ENCODE peak calls at places on chromosomes 1 and 21, in ten cellular contexts. One of them, this sample, is unnamed.

GRCh38 chr1:116709666-116710167 is 42.2 kb upstream of the IGSF3 start:
- DNase-seq in activated T-cell treated with anti-CD3 and anti-CD28 coated beads, Interleukin-2, amount 50 U/mL, for 72 hours: no peak
- DNase-seq in SW 1271: no peak
- DNase-seq in K562: no peak
- DNase-seq in GM19239: no peak
- DNase-seq in stimulated activated CD4-positive, alpha-beta T cell treated with anti-CD3 and anti-CD28 coated beads, Interleukin-15, amount 100 ng/mL, for 48 hours: no peak
- DNase-seq in WTC11: no peak
- DNase-seq in NCI-H1092: no peak
- DNase-seq in GM12892: no peak
- DNase-seq in esophagus squamous epithelium: no peak
- DNase-seq in this sample: no peak

GRCh38 chr1:88684482-88685238 is 587 bp downstream of the PKN2 start:
- DNase-seq in activated T-cell treated with anti-CD3 and anti-CD28 coated beads, Interleukin-2, amount 50 U/mL, for 72 hours: peak
- DNase-seq in SW 1271: peak
- DNase-seq in K562: peak
- DNase-seq in GM19239: no peak
- DNase-seq in stimulated activated CD4-positive, alpha-beta T cell treated with anti-CD3 and anti-CD28 coated beads, Interleukin-15, amount 100 ng/mL, for 48 hours: peak
- DNase-seq in WTC11: peak
- DNase-seq in NCI-H1092: peak
- DNase-seq in GM12892: peak
- DNase-seq in esophagus squamous epithelium: peak
- DNase-seq in this sample: peak

GRCh38 chr21:21715286-21715969 is 717.2 kb downstream of the NCAM2 start:
- DNase-seq in activated T-cell treated with anti-CD3 and anti-CD28 coated beads, Interleukin-2, amount 50 U/mL, for 72 hours: no peak
- DNase-seq in SW 1271: no peak
- DNase-seq in K562: no peak
- DNase-seq in GM19239: no peak
- DNase-seq in stimulated activated CD4-positive, alpha-beta T cell treated with anti-CD3 and anti-CD28 coated beads, Interleukin-15, amount 100 ng/mL, for 48 hours: no peak
- DNase-seq in WTC11: no peak
- DNase-seq in NCI-H1092: no peak
- DNase-seq in GM12892: no peak
- DNase-seq in esophagus squamous epithelium: no peak
- DNase-seq in this sample: peak

GRCh38 chr1:41766546-41766945 is 152.2 kb downstream of the HIVEP3 start:
- DNase-seq in activated T-cell treated with anti-CD3 and anti-CD28 coated beads, Interleukin-2, amount 50 U/mL, for 72 hours: no peak
- DNase-seq in SW 1271: no peak
- DNase-seq in K562: no peak
- DNase-seq in GM19239: no peak
- DNase-seq in stimulated activated CD4-positive, alpha-beta T cell treated with anti-CD3 and anti-CD28 coated beads, Interleukin-15, amount 100 ng/mL, for 48 hours: no peak
- DNase-seq in WTC11: no peak
- DNase-seq in NCI-H1092: no peak
- DNase-seq in GM12892: no peak
- DNase-seq in esophagus squamous epithelium: no peak
- DNase-seq in this sample: no peak

GRCh38 chr1:9651565-9652378 is at the start of gene PIK3CD:
- DNase-seq in activated T-cell treated with anti-CD3 and anti-CD28 coated beads, Interleukin-2, amount 50 U/mL, for 72 hours: peak
- DNase-seq in SW 1271: no peak
- DNase-seq in K562: peak
- DNase-seq in GM19239: no peak
- DNase-seq in stimulated activated CD4-positive, alpha-beta T cell treated with anti-CD3 and anti-CD28 coated beads, Interleukin-15, amount 100 ng/mL, for 48 hours: peak
- DNase-seq in WTC11: peak
- DNase-seq in NCI-H1092: no peak
- DNase-seq in GM12892: peak
- DNase-seq in esophagus squamous epithelium: no peak
- DNase-seq in this sample: no peak

GRCh38 chr1:226452981-226453380 is 45.1 kb upstream of the PARP1 start:
- DNase-seq in activated T-cell treated with anti-CD3 and anti-CD28 coated beads, Interleukin-2, amount 50 U/mL, for 72 hours: no peak
- DNase-seq in SW 1271: no peak
- DNase-seq in K562: no peak
- DNase-seq in GM19239: no peak
- DNase-seq in stimulated activated CD4-positive, alpha-beta T cell treated with anti-CD3 and anti-CD28 coated beads, Interleukin-15, amount 100 ng/mL, for 48 hours: no peak
- DNase-seq in WTC11: no peak
- DNase-seq in NCI-H1092: no peak
- DNase-seq in GM12892: no peak
- DNase-seq in esophagus squamous epithelium: no peak
- DNase-seq in this sample: no peak

GRCh38 chr1:223775054-223775453 is 62.7 kb downstream of the CAPN2 start:
- DNase-seq in activated T-cell treated with anti-CD3 and anti-CD28 coated beads, Interleukin-2, amount 50 U/mL, for 72 hours: no peak
- DNase-seq in SW 1271: no peak
- DNase-seq in K562: no peak
- DNase-seq in GM19239: no peak
- DNase-seq in stimulated activated CD4-positive, alpha-beta T cell treated with anti-CD3 and anti-CD28 coated beads, Interleukin-15, amount 100 ng/mL, for 48 hours: no peak
- DNase-seq in WTC11: no peak
- DNase-seq in NCI-H1092: no peak
- DNase-seq in GM12892: no peak
- DNase-seq in esophagus squamous epithelium: no peak
- DNase-seq in this sample: peak

GRCh38 chr1:236140705-236141446 is 1.5 kb upstream of the GPR137B start:
- DNase-seq in activated T-cell treated with anti-CD3 and anti-CD28 coated beads, Interleukin-2, amount 50 U/mL, for 72 hours: no peak
- DNase-seq in SW 1271: no peak
- DNase-seq in K562: no peak
- DNase-seq in GM19239: no peak
- DNase-seq in stimulated activated CD4-positive, alpha-beta T cell treated with anti-CD3 and anti-CD28 coated beads, Interleukin-15, amount 100 ng/mL, for 48 hours: no peak
- DNase-seq in WTC11: no peak
- DNase-seq in NCI-H1092: no peak
- DNase-seq in GM12892: no peak
- DNase-seq in esophagus squamous epithelium: no peak
- DNase-seq in this sample: no peak

GRCh38 chr1:204284929-204285328 is 71.1 kb upstream of the GOLT1A start:
- DNase-seq in activated T-cell treated with anti-CD3 and anti-CD28 coated beads, Interleukin-2, amount 50 U/mL, for 72 hours: no peak
- DNase-seq in SW 1271: no peak
- DNase-seq in K562: no peak
- DNase-seq in GM19239: no peak
- DNase-seq in stimulated activated CD4-positive, alpha-beta T cell treated with anti-CD3 and anti-CD28 coated beads, Interleukin-15, amount 100 ng/mL, for 48 hours: no peak
- DNase-seq in WTC11: no peak
- DNase-seq in NCI-H1092: no peak
- DNase-seq in GM12892: no peak
- DNase-seq in esophagus squamous epithelium: no peak
- DNase-seq in this sample: no peak

GRCh38 chr21:28359300-28359699 is 633.4 kb downstream of the LTN1 start:
- DNase-seq in activated T-cell treated with anti-CD3 and anti-CD28 coated beads, Interleukin-2, amount 50 U/mL, for 72 hours: no peak
- DNase-seq in SW 1271: no peak
- DNase-seq in K562: no peak
- DNase-seq in GM19239: no peak
- DNase-seq in stimulated activated CD4-positive, alpha-beta T cell treated with anti-CD3 and anti-CD28 coated beads, Interleukin-15, amount 100 ng/mL, for 48 hours: no peak
- DNase-seq in WTC11: no peak
- DNase-seq in NCI-H1092: no peak
- DNase-seq in GM12892: no peak
- DNase-seq in esophagus squamous epithelium: no peak
- DNase-seq in this sample: no peak

GRCh38 chr1:22747021-22747734 is 36.5 kb downstream of the EPHB2 start:
- DNase-seq in activated T-cell treated with anti-CD3 and anti-CD28 coated beads, Interleukin-2, amount 50 U/mL, for 72 hours: no peak
- DNase-seq in SW 1271: peak
- DNase-seq in K562: no peak
- DNase-seq in GM19239: no peak
- DNase-seq in stimulated activated CD4-positive, alpha-beta T cell treated with anti-CD3 and anti-CD28 coated beads, Interleukin-15, amount 100 ng/mL, for 48 hours: no peak
- DNase-seq in WTC11: no peak
- DNase-seq in NCI-H1092: no peak
- DNase-seq in GM12892: no peak
- DNase-seq in esophagus squamous epithelium: no peak
- DNase-seq in this sample: peak

GRCh38 chr1:52482326-52483004 is 70.4 kb downstream of the TUT4 start:
- DNase-seq in activated T-cell treated with anti-CD3 and anti-CD28 coated beads, Interleukin-2, amount 50 U/mL, for 72 hours: no peak
- DNase-seq in SW 1271: no peak
- DNase-seq in K562: no peak
- DNase-seq in GM19239: no peak
- DNase-seq in stimulated activated CD4-positive, alpha-beta T cell treated with anti-CD3 and anti-CD28 coated beads, Interleukin-15, amount 100 ng/mL, for 48 hours: no peak
- DNase-seq in WTC11: no peak
- DNase-seq in NCI-H1092: no peak
- DNase-seq in GM12892: no peak
- DNase-seq in esophagus squamous epithelium: no peak
- DNase-seq in this sample: no peak

GRCh38 chr1:213772711-213773110 is 215.1 kb upstream of the PROX1 start:
- DNase-seq in activated T-cell treated with anti-CD3 and anti-CD28 coated beads, Interleukin-2, amount 50 U/mL, for 72 hours: no peak
- DNase-seq in SW 1271: no peak
- DNase-seq in K562: no peak
- DNase-seq in GM19239: no peak
- DNase-seq in stimulated activated CD4-positive, alpha-beta T cell treated with anti-CD3 and anti-CD28 coated beads, Interleukin-15, amount 100 ng/mL, for 48 hours: no peak
- DNase-seq in WTC11: peak
- DNase-seq in NCI-H1092: no peak
- DNase-seq in GM12892: no peak
- DNase-seq in esophagus squamous epithelium: no peak
- DNase-seq in this sample: no peak

GRCh38 chr1:59427155-59427554 is 130.3 kb downstream of the FGGY start:
- DNase-seq in activated T-cell treated with anti-CD3 and anti-CD28 coated beads, Interleukin-2, amount 50 U/mL, for 72 hours: no peak
- DNase-seq in SW 1271: no peak
- DNase-seq in K562: peak
- DNase-seq in GM19239: no peak
- DNase-seq in stimulated activated CD4-positive, alpha-beta T cell treated with anti-CD3 and anti-CD28 coated beads, Interleukin-15, amount 100 ng/mL, for 48 hours: no peak
- DNase-seq in WTC11: no peak
- DNase-seq in NCI-H1092: no peak
- DNase-seq in GM12892: no peak
- DNase-seq in esophagus squamous epithelium: no peak
- DNase-seq in this sample: no peak

GRCh38 chr1:203408485-203409229 is 57.7 kb upstream of the FMOD start:
- DNase-seq in activated T-cell treated with anti-CD3 and anti-CD28 coated beads, Interleukin-2, amount 50 U/mL, for 72 hours: no peak
- DNase-seq in SW 1271: no peak
- DNase-seq in K562: no peak
- DNase-seq in GM19239: no peak
- DNase-seq in stimulated activated CD4-positive, alpha-beta T cell treated with anti-CD3 and anti-CD28 coated beads, Interleukin-15, amount 100 ng/mL, for 48 hours: no peak
- DNase-seq in WTC11: no peak
- DNase-seq in NCI-H1092: no peak
- DNase-seq in GM12892: no peak
- DNase-seq in esophagus squamous epithelium: no peak
- DNase-seq in this sample: peak

GRCh38 chr1:1305300-1306069 is 2.2 kb downstream of the ACAP3 start:
- DNase-seq in activated T-cell treated with anti-CD3 and anti-CD28 coated beads, Interleukin-2, amount 50 U/mL, for 72 hours: peak
- DNase-seq in SW 1271: no peak
- DNase-seq in K562: peak
- DNase-seq in GM19239: peak
- DNase-seq in stimulated activated CD4-positive, alpha-beta T cell treated with anti-CD3 and anti-CD28 coated beads, Interleukin-15, amount 100 ng/mL, for 48 hours: peak
- DNase-seq in WTC11: no peak
- DNase-seq in NCI-H1092: no peak
- DNase-seq in GM12892: peak
- DNase-seq in esophagus squamous epithelium: peak
- DNase-seq in this sample: peak

GRCh38 chr1:213600879-213601278 is 386.9 kb upstream of the PROX1 start:
- DNase-seq in activated T-cell treated with anti-CD3 and anti-CD28 coated beads, Interleukin-2, amount 50 U/mL, for 72 hours: no peak
- DNase-seq in SW 1271: no peak
- DNase-seq in K562: no peak
- DNase-seq in GM19239: no peak
- DNase-seq in stimulated activated CD4-positive, alpha-beta T cell treated with anti-CD3 and anti-CD28 coated beads, Interleukin-15, amount 100 ng/mL, for 48 hours: no peak
- DNase-seq in WTC11: no peak
- DNase-seq in NCI-H1092: no peak
- DNase-seq in GM12892: no peak
- DNase-seq in esophagus squamous epithelium: no peak
- DNase-seq in this sample: no peak

GRCh38 chr1:237316352-237316751 is 274.4 kb downstream of the RYR2 start:
- DNase-seq in activated T-cell treated with anti-CD3 and anti-CD28 coated beads, Interleukin-2, amount 50 U/mL, for 72 hours: no peak
- DNase-seq in SW 1271: no peak
- DNase-seq in K562: no peak
- DNase-seq in GM19239: no peak
- DNase-seq in stimulated activated CD4-positive, alpha-beta T cell treated with anti-CD3 and anti-CD28 coated beads, Interleukin-15, amount 100 ng/mL, for 48 hours: no peak
- DNase-seq in WTC11: no peak
- DNase-seq in NCI-H1092: no peak
- DNase-seq in GM12892: no peak
- DNase-seq in esophagus squamous epithelium: no peak
- DNase-seq in this sample: no peak

GRCh38 chr1:109570414-109570813 is 22.0 kb downstream of the GNAI3 start:
- DNase-seq in activated T-cell treated with anti-CD3 and anti-CD28 coated beads, Interleukin-2, amount 50 U/mL, for 72 hours: no peak
- DNase-seq in SW 1271: no peak
- DNase-seq in K562: no peak
- DNase-seq in GM19239: no peak
- DNase-seq in stimulated activated CD4-positive, alpha-beta T cell treated with anti-CD3 and anti-CD28 coated beads, Interleukin-15, amount 100 ng/mL, for 48 hours: no peak
- DNase-seq in WTC11: no peak
- DNase-seq in NCI-H1092: no peak
- DNase-seq in GM12892: no peak
- DNase-seq in esophagus squamous epithelium: no peak
- DNase-seq in this sample: peak

GRCh38 chr1:185419718-185420117 is 102.7 kb upstream of the IVNS1ABP start:
- DNase-seq in activated T-cell treated with anti-CD3 and anti-CD28 coated beads, Interleukin-2, amount 50 U/mL, for 72 hours: no peak
- DNase-seq in SW 1271: no peak
- DNase-seq in K562: no peak
- DNase-seq in GM19239: no peak
- DNase-seq in stimulated activated CD4-positive, alpha-beta T cell treated with anti-CD3 and anti-CD28 coated beads, Interleukin-15, amount 100 ng/mL, for 48 hours: no peak
- DNase-seq in WTC11: no peak
- DNase-seq in NCI-H1092: no peak
- DNase-seq in GM12892: no peak
- DNase-seq in esophagus squamous epithelium: no peak
- DNase-seq in this sample: peak

GRCh38 chr1:75764057-75764655 is 21.9 kb upstream of the RABGGTB start:
- DNase-seq in activated T-cell treated with anti-CD3 and anti-CD28 coated beads, Interleukin-2, amount 50 U/mL, for 72 hours: no peak
- DNase-seq in SW 1271: no peak
- DNase-seq in K562: no peak
- DNase-seq in GM19239: no peak
- DNase-seq in stimulated activated CD4-positive, alpha-beta T cell treated with anti-CD3 and anti-CD28 coated beads, Interleukin-15, amount 100 ng/mL, for 48 hours: no peak
- DNase-seq in WTC11: no peak
- DNase-seq in NCI-H1092: no peak
- DNase-seq in GM12892: no peak
- DNase-seq in esophagus squamous epithelium: no peak
- DNase-seq in this sample: no peak

GRCh38 chr1:23718482-23718881 is 24.8 kb upstream of the ELOA start:
- DNase-seq in activated T-cell treated with anti-CD3 and anti-CD28 coated beads, Interleukin-2, amount 50 U/mL, for 72 hours: no peak
- DNase-seq in SW 1271: no peak
- DNase-seq in K562: peak
- DNase-seq in GM19239: no peak
- DNase-seq in stimulated activated CD4-positive, alpha-beta T cell treated with anti-CD3 and anti-CD28 coated beads, Interleukin-15, amount 100 ng/mL, for 48 hours: no peak
- DNase-seq in WTC11: peak
- DNase-seq in NCI-H1092: no peak
- DNase-seq in GM12892: no peak
- DNase-seq in esophagus squamous epithelium: no peak
- DNase-seq in this sample: peak

GRCh38 chr1:17176306-17177061 is 28.4 kb upstream of the PADI1 start:
- DNase-seq in activated T-cell treated with anti-CD3 and anti-CD28 coated beads, Interleukin-2, amount 50 U/mL, for 72 hours: no peak
- DNase-seq in SW 1271: no peak
- DNase-seq in K562: no peak
- DNase-seq in GM19239: no peak
- DNase-seq in stimulated activated CD4-positive, alpha-beta T cell treated with anti-CD3 and anti-CD28 coated beads, Interleukin-15, amount 100 ng/mL, for 48 hours: no peak
- DNase-seq in WTC11: no peak
- DNase-seq in NCI-H1092: no peak
- DNase-seq in GM12892: no peak
- DNase-seq in esophagus squamous epithelium: no peak
- DNase-seq in this sample: no peak

GRCh38 chr1:201656670-201657032 is 117.7 kb downstream of the NAV1 start:
- DNase-seq in activated T-cell treated with anti-CD3 and anti-CD28 coated beads, Interleukin-2, amount 50 U/mL, for 72 hours: no peak
- DNase-seq in SW 1271: no peak
- DNase-seq in K562: no peak
- DNase-seq in GM19239: no peak
- DNase-seq in stimulated activated CD4-positive, alpha-beta T cell treated with anti-CD3 and anti-CD28 coated beads, Interleukin-15, amount 100 ng/mL, for 48 hours: no peak
- DNase-seq in WTC11: no peak
- DNase-seq in NCI-H1092: peak
- DNase-seq in GM12892: no peak
- DNase-seq in esophagus squamous epithelium: no peak
- DNase-seq in this sample: peak

GRCh38 chr1:237938553-237938952 is 47.8 kb upstream of the ZP4 start:
- DNase-seq in activated T-cell treated with anti-CD3 and anti-CD28 coated beads, Interleukin-2, amount 50 U/mL, for 72 hours: no peak
- DNase-seq in SW 1271: no peak
- DNase-seq in K562: peak
- DNase-seq in GM19239: no peak
- DNase-seq in stimulated activated CD4-positive, alpha-beta T cell treated with anti-CD3 and anti-CD28 coated beads, Interleukin-15, amount 100 ng/mL, for 48 hours: no peak
- DNase-seq in WTC11: peak
- DNase-seq in NCI-H1092: no peak
- DNase-seq in GM12892: no peak
- DNase-seq in esophagus squamous epithelium: no peak
- DNase-seq in this sample: no peak

GRCh38 chr1:95451054-95451453 is 217.0 kb downstream of the RWDD3 start:
- DNase-seq in activated T-cell treated with anti-CD3 and anti-CD28 coated beads, Interleukin-2, amount 50 U/mL, for 72 hours: no peak
- DNase-seq in SW 1271: no peak
- DNase-seq in K562: no peak
- DNase-seq in GM19239: no peak
- DNase-seq in stimulated activated CD4-positive, alpha-beta T cell treated with anti-CD3 and anti-CD28 coated beads, Interleukin-15, amount 100 ng/mL, for 48 hours: no peak
- DNase-seq in WTC11: no peak
- DNase-seq in NCI-H1092: no peak
- DNase-seq in GM12892: no peak
- DNase-seq in esophagus squamous epithelium: no peak
- DNase-seq in this sample: no peak

GRCh38 chr1:1200876-1201810 is 5.2 kb downstream of the TNFRSF18 start:
- DNase-seq in activated T-cell treated with anti-CD3 and anti-CD28 coated beads, Interleukin-2, amount 50 U/mL, for 72 hours: peak
- DNase-seq in SW 1271: no peak
- DNase-seq in K562: peak
- DNase-seq in GM19239: no peak
- DNase-seq in stimulated activated CD4-positive, alpha-beta T cell treated with anti-CD3 and anti-CD28 coated beads, Interleukin-15, amount 100 ng/mL, for 48 hours: peak
- DNase-seq in WTC11: peak
- DNase-seq in NCI-H1092: no peak
- DNase-seq in GM12892: no peak
- DNase-seq in esophagus squamous epithelium: no peak
- DNase-seq in this sample: peak

GRCh38 chr1:68516066-68516465 is 19.2 kb upstream of the DEPDC1 start:
- DNase-seq in activated T-cell treated with anti-CD3 and anti-CD28 coated beads, Interleukin-2, amount 50 U/mL, for 72 hours: no peak
- DNase-seq in SW 1271: no peak
- DNase-seq in K562: no peak
- DNase-seq in GM19239: no peak
- DNase-seq in stimulated activated CD4-positive, alpha-beta T cell treated with anti-CD3 and anti-CD28 coated beads, Interleukin-15, amount 100 ng/mL, for 48 hours: no peak
- DNase-seq in WTC11: no peak
- DNase-seq in NCI-H1092: no peak
- DNase-seq in GM12892: no peak
- DNase-seq in esophagus squamous epithelium: no peak
- DNase-seq in this sample: peak